ENCODE peak calls at places on chromosomes 11 and 22, in four cellular contexts. One of them, this sample, is unnamed.

GRCh38 chr22:28889625-28890024 is 6.3 kb downstream of the ZNRF3 start:
- DNase-seq in RWPE1: no peak
- DNase-seq in H9: no peak
- DNase-seq in coronary artery: no peak
- DNase-seq in this sample: no peak

GRCh38 chr11:57491371-57492061 is 24.0 kb downstream of the SLC43A1 start:
- DNase-seq in RWPE1: no peak
- DNase-seq in H9: peak
- DNase-seq in coronary artery: no peak
- DNase-seq in this sample: no peak

GRCh38 chr11:86551286-86551685 is 121.1 kb downstream of the ME3 start:
- DNase-seq in coronary artery: no peak
- DNase-seq in RWPE1: peak
- DNase-seq in H9: no peak
- DNase-seq in this sample: no peak

GRCh38 chr11:106468531-106468930 is 391.1 kb downstream of the AASDHPPT start:
- DNase-seq in RWPE1: no peak
- DNase-seq in H9: no peak
- DNase-seq in coronary artery: no peak
- DNase-seq in this sample: no peak

GRCh38 chr22:24359452-24360120 is 67.8 kb upstream of the ADORA2A start:
- DNase-seq in RWPE1: no peak
- DNase-seq in coronary artery: no peak
- DNase-seq in H9: no peak
- DNase-seq in this sample: no peak

GRCh38 chr11:73203322-73203721 is 14.8 kb upstream of the P2RY2 start:
- DNase-seq in coronary artery: no peak
- DNase-seq in H9: no peak
- DNase-seq in RWPE1: no peak
- DNase-seq in this sample: no peak

GRCh38 chr11:6631356-6631890 is 12.2 kb upstream of the TPP1 start:
- DNase-seq in RWPE1: no peak
- DNase-seq in coronary artery: no peak
- DNase-seq in H9: peak
- DNase-seq in this sample: peak

GRCh38 chr11:6468712-6469495 is 4.8 kb downstream of the TRIM3 start:
- DNase-seq in H9: peak
- DNase-seq in RWPE1: peak
- DNase-seq in coronary artery: peak
- DNase-seq in this sample: peak

GRCh38 chr11:76803811-76804600 is 20.9 kb downstream of the TSKU start:
- DNase-seq in H9: no peak
- DNase-seq in RWPE1: no peak
- DNase-seq in coronary artery: peak
- DNase-seq in this sample: peak

GRCh38 chr11:19218216-19218615 is 16.4 kb upstream of the CSRP3 start:
- DNase-seq in coronary artery: no peak
- DNase-seq in H9: no peak
- DNase-seq in RWPE1: no peak
- DNase-seq in this sample: no peak

GRCh38 chr11:133897331-133897650 is 52.0 kb upstream of the SPATA19 start:
- DNase-seq in coronary artery: peak
- DNase-seq in H9: peak
- DNase-seq in RWPE1: no peak
- DNase-seq in this sample: peak

GRCh38 chr11:69001301-69002081 is 11.6 kb downstream of the MRGPRF start:
- DNase-seq in coronary artery: no peak
- DNase-seq in RWPE1: no peak
- DNase-seq in H9: peak
- DNase-seq in this sample: no peak

GRCh38 chr11:62439785-62440602 is 21.2 kb downstream of the SCGB1A1 start:
- DNase-seq in H9: no peak
- DNase-seq in coronary artery: peak
- DNase-seq in RWPE1: no peak
- DNase-seq in this sample: no peak

GRCh38 chr22:39306456-39307361 is 12.7 kb downstream of the RPL3 start:
- DNase-seq in H9: peak
- DNase-seq in coronary artery: no peak
- DNase-seq in RWPE1: no peak
- DNase-seq in this sample: no peak

GRCh38 chr22:26585104-26585790 is 4.7 kb downstream of the TPST2 start:
- DNase-seq in H9: no peak
- DNase-seq in RWPE1: peak
- DNase-seq in coronary artery: peak
- DNase-seq in this sample: no peak

GRCh38 chr11:9953994-9954626 is 290.2 kb downstream of the SWAP70 start:
- DNase-seq in RWPE1: no peak
- DNase-seq in coronary artery: no peak
- DNase-seq in H9: no peak
- DNase-seq in this sample: no peak

GRCh38 chr11:23457641-23458040 is 597.4 kb upstream of the CCDC179 start:
- DNase-seq in RWPE1: no peak
- DNase-seq in coronary artery: no peak
- DNase-seq in H9: no peak
- DNase-seq in this sample: no peak

GRCh38 chr11:95065336-95065735 is 1.4 kb upstream of the SRSF8 start:
- DNase-seq in coronary artery: no peak
- DNase-seq in RWPE1: no peak
- DNase-seq in H9: no peak
- DNase-seq in this sample: no peak

GRCh38 chr11:36501236-36501635 is 8.8 kb downstream of the TRAF6 start:
- DNase-seq in coronary artery: no peak
- DNase-seq in RWPE1: no peak
- DNase-seq in H9: no peak
- DNase-seq in this sample: no peak

DNA sequence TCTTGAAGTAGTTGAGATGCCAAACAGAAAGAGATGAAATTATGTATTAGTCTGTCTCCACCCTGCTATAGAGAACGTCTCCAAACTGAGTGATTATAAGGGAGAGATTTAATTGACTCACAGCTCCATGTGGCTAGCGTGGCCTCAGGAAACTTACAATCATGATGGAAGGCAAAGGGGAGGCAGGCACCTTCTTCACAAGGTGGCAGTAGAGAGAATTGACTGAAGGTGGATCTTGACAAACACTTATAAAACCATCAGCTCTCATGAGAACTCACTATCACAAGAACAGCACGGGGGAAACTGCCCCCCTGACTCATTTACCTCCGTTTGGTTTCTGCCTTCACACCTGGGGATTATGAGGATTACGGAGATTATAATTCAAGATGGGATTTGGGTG is 794.0 kb downstream of the CNTN5 start:
- DNase-seq in H9: no peak
- DNase-seq in RWPE1: no peak
- DNase-seq in coronary artery: no peak
- DNase-seq in this sample: no peak
- TF ChIP-seq CTCF in H9: peak
- TF ChIP-seq CTCF in RWPE1: no peak
- TF ChIP-seq CTCF in coronary artery: no peak
- TF ChIP-seq CTCF in this sample: no peak

GRCh38 chr11:3832816-3833215 is 7.9 kb downstream of the RHOG start:
- DNase-seq in H9: no peak
- DNase-seq in coronary artery: no peak
- DNase-seq in RWPE1: no peak
- DNase-seq in this sample: no peak

GRCh38 chr11:3835100-3835485 is 5.7 kb downstream of the RHOG start:
- DNase-seq in RWPE1: no peak
- DNase-seq in H9: no peak
- DNase-seq in coronary artery: no peak
- DNase-seq in this sample: no peak

GRCh38 chr11:3831378-3832239 is 9.2 kb downstream of the RHOG start:
- DNase-seq in H9: no peak
- DNase-seq in coronary artery: no peak
- DNase-seq in RWPE1: no peak
- DNase-seq in this sample: no peak

GRCh38 chr11:3834349-3835099 is 6.2 kb downstream of the RHOG start:
- DNase-seq in H9: no peak
- DNase-seq in coronary artery: no peak
- DNase-seq in RWPE1: no peak
- DNase-seq in this sample: no peak

GRCh38 chr11:3833461-3833860 is 7.3 kb downstream of the RHOG start:
- DNase-seq in coronary artery: no peak
- DNase-seq in RWPE1: no peak
- DNase-seq in H9: no peak
- DNase-seq in this sample: no peak
- TF ChIP-seq CTCF in coronary artery: no peak
- TF ChIP-seq CTCF in RWPE1: no peak
- TF ChIP-seq CTCF in H9: no peak
- TF ChIP-seq CTCF in this sample: no peak

GRCh38 chr22:44693145-44693544 is 8.9 kb upstream of the PRR5 start:
- DNase-seq in H9: no peak
- DNase-seq in RWPE1: no peak
- DNase-seq in coronary artery: no peak
- DNase-seq in this sample: no peak
- TF ChIP-seq CTCF in H9: no peak
- TF ChIP-seq CTCF in RWPE1: no peak
- TF ChIP-seq CTCF in coronary artery: no peak
- TF ChIP-seq CTCF in this sample: no peak

DNA sequence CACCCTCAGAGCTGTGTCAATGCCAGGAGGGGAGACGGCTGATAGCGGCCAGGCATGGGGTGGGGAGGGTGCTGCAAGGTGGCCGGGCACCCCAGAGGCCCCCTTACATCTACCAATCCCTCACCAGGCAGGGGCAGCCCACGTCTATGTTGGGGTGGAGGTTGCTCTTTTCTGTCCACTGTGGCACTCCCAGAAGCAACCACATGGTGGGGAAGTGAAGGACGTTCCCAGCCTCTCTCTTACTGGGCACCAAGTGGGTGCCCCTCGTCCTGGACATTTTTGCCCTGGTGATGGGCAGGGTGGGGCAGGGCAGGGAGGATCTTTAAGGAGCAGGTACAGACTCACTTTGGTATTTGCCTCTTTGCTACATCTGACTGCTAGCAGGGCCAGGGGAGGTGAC is 47.5 kb downstream of the NECTIN1 start:
- DNase-seq in H9: no peak
- DNase-seq in coronary artery: no peak
- DNase-seq in RWPE1: no peak
- DNase-seq in this sample: no peak
- TF ChIP-seq CTCF in H9: peak
- TF ChIP-seq CTCF in coronary artery: peak
- TF ChIP-seq CTCF in RWPE1: no peak
- TF ChIP-seq CTCF in this sample: peak

GRCh38 chr11:125591659-125592304 is 870 bp upstream of the STT3A start:
- DNase-seq in H9: peak
- DNase-seq in coronary artery: peak
- DNase-seq in RWPE1: peak
- DNase-seq in this sample: no peak

GRCh38 chr11:125588505-125588904 is 4.1 kb upstream of the STT3A start:
- DNase-seq in H9: no peak
- DNase-seq in RWPE1: peak
- DNase-seq in coronary artery: no peak
- DNase-seq in this sample: no peak

GRCh38 chr11:125594958-125595357 is 2.3 kb downstream of the STT3A start:
- DNase-seq in H9: no peak
- DNase-seq in coronary artery: no peak
- DNase-seq in RWPE1: no peak
- DNase-seq in this sample: no peak

GRCh38 chr11:125593113-125593761 is 585 bp downstream of the STT3A start:
- DNase-seq in coronary artery: peak
- DNase-seq in RWPE1: peak
- DNase-seq in H9: no peak
- DNase-seq in this sample: no peak

DNA sequence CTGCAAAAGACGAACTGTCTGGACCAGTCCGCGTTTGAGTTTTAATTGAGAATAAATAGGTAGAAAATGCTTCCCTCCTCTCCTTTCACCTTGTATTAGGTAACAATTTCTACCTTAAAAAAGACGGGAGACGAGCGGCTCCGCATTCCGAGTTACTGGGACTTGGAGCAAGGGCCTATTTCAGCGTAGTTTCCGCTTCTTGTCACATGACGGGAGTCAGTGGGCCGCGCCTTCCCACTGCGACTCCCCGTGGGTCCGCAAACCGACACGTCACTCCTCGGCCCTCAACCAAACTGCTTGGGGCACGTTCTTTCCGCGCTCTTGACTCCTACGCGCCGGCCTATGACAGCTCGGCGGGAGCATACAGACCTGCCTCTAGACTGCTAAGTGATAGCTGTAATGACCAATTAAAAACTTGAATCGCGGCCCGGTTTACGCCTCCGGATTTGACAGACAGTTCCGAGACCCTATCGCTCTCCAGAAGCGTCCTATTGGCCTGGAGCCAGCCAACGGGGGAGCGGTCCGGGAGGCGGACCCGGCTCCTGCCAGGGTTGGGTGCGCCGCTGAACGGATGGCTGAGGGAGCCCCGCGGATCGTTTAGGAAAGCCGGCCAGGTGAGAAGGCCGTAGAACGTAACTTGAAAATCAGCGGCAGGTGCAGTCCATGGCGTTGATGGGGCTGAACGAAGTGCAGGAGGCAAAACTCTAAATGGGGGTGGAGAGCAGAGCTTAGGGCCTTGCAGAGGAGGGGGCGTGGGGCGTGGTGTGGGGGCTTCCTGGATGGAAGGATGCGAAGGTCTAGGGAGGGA is at the start of gene STT3A:
- DNase-seq in coronary artery: peak
- DNase-seq in RWPE1: peak
- DNase-seq in H9: peak
- DNase-seq in this sample: peak
- TF ChIP-seq CTCF in coronary artery: no peak
- TF ChIP-seq CTCF in RWPE1: no peak
- TF ChIP-seq CTCF in H9: no peak
- TF ChIP-seq CTCF in this sample: no peak

DNA sequence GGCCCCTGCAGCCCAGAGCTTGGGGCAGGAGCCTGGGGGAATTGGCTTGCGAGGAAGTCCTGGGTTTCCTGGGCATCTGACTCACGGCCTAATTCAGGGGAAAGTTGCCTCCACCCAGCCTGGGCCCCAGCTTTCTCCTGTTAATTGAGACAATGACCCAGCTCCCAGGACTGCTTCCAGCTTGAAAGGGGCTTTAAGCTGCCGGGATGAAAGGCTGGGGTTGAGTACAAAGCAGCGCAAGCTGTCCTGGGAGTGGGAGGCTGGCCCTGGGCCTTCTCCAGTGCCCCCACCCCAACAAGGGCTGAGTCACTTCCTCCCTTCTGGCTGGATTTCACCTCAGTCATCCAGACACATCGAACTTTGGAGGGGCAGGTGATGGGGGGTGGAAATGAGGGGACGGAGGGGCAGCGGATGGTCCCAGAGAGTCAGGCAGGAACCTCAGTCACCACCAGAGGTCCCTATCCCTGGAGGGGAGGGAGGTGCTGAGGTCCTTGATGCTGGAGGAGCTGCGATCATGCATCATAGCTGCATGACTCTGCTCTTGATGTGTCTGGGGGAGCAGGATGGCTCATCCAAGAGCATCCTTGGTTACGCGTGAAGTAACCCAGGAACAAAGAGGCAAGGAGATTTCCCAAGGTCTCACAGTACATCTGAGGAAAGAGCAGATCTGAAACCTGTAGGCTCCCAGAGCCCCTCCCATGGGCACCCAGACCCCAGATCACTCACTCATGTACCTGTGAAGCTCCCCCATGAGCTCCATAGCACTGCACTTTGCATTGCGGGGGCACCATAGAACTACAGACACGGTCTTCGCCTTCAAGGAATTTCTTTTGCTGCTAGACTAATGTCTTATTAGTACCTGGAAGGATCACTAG is 30.0 kb upstream of the OAF start:
- DNase-seq in H9: peak
- DNase-seq in RWPE1: no peak
- DNase-seq in coronary artery: peak
- DNase-seq in this sample: peak
- TF ChIP-seq CTCF in H9: peak
- TF ChIP-seq CTCF in RWPE1: no peak
- TF ChIP-seq CTCF in coronary artery: no peak
- TF ChIP-seq CTCF in this sample: peak